ENCODE peak calls at places on chromosomes 11 and 22, in seven cellular contexts. One of them, this sample, is unnamed.

GRCh38 chr22:43992331-43992821 is 31.7 kb upstream of the PARVB start:
- DNase-seq in NCI-H1092 treated with DMSO at 0.1 percent for 48 hours: no peak
- DNase-seq in RPMI7951: peak; percentile 96
- DNase-seq in MM.1S: no peak
- DNase-seq in stimulated activated naive CD8-positive, alpha-beta T cell treated with anti-CD3 and anti-CD28 coated beads, Interleukin-15, Interleukin-2, amounts not matched to agents 100 U/mL and 50 U/mL, for 24 hours: no peak
- DNase-seq in stimulated activated CD4-positive, alpha-beta T cell treated with anti-CD3 and anti-CD28 coated beads, TNF-alpha, amount 100 ng/mL, for 1 hour: no peak
- DNase-seq in DMS79 treated with DMSO at 0.1 percent for 48 hours: no peak
- DNase-seq in this sample: no peak

GRCh38 chr11:101718406-101718805 is 134.6 kb upstream of the TRPC6 start:
- DNase-seq in NCI-H1092 treated with DMSO at 0.1 percent for 48 hours: no peak
- DNase-seq in RPMI7951: no peak
- DNase-seq in MM.1S: no peak
- DNase-seq in stimulated activated naive CD8-positive, alpha-beta T cell treated with anti-CD3 and anti-CD28 coated beads, Interleukin-15, Interleukin-2, amounts not matched to agents 100 U/mL and 50 U/mL, for 24 hours: no peak
- DNase-seq in stimulated activated CD4-positive, alpha-beta T cell treated with anti-CD3 and anti-CD28 coated beads, TNF-alpha, amount 100 ng/mL, for 1 hour: no peak
- DNase-seq in DMS79 treated with DMSO at 0.1 percent for 48 hours: no peak
- DNase-seq in this sample: no peak

GRCh38 chr11:14373941-14374646 is 15.1 kb upstream of the RRAS2 start:
- DNase-seq in NCI-H1092 treated with DMSO at 0.1 percent for 48 hours: no peak
- DNase-seq in RPMI7951: peak; percentile 39
- DNase-seq in MM.1S: no peak
- DNase-seq in stimulated activated naive CD8-positive, alpha-beta T cell treated with anti-CD3 and anti-CD28 coated beads, Interleukin-15, Interleukin-2, amounts not matched to agents 100 U/mL and 50 U/mL, for 24 hours: no peak
- DNase-seq in stimulated activated CD4-positive, alpha-beta T cell treated with anti-CD3 and anti-CD28 coated beads, TNF-alpha, amount 100 ng/mL, for 1 hour: no peak
- DNase-seq in DMS79 treated with DMSO at 0.1 percent for 48 hours: no peak
- DNase-seq in this sample: no peak

GRCh38 chr11:72752088-72752914 is at the start of gene ARAP1:
- DNase-seq in NCI-H1092 treated with DMSO at 0.1 percent for 48 hours: peak; percentile 48
- DNase-seq in RPMI7951: peak; percentile 84
- DNase-seq in MM.1S: peak; percentile 68
- DNase-seq in stimulated activated naive CD8-positive, alpha-beta T cell treated with anti-CD3 and anti-CD28 coated beads, Interleukin-15, Interleukin-2, amounts not matched to agents 100 U/mL and 50 U/mL, for 24 hours: peak; percentile 79
- DNase-seq in stimulated activated CD4-positive, alpha-beta T cell treated with anti-CD3 and anti-CD28 coated beads, TNF-alpha, amount 100 ng/mL, for 1 hour: peak; percentile 64
- DNase-seq in DMS79 treated with DMSO at 0.1 percent for 48 hours: no peak
- DNase-seq in this sample: peak; percentile 94

GRCh38 chr11:103395612-103396011 is 286.4 kb downstream of the DYNC2H1 start:
- DNase-seq in NCI-H1092 treated with DMSO at 0.1 percent for 48 hours: no peak
- DNase-seq in RPMI7951: peak; percentile 11
- DNase-seq in MM.1S: no peak
- DNase-seq in stimulated activated naive CD8-positive, alpha-beta T cell treated with anti-CD3 and anti-CD28 coated beads, Interleukin-15, Interleukin-2, amounts not matched to agents 100 U/mL and 50 U/mL, for 24 hours: no peak
- DNase-seq in stimulated activated CD4-positive, alpha-beta T cell treated with anti-CD3 and anti-CD28 coated beads, TNF-alpha, amount 100 ng/mL, for 1 hour: no peak
- DNase-seq in DMS79 treated with DMSO at 0.1 percent for 48 hours: no peak
- DNase-seq in this sample: no peak

GRCh38 chr11:1837171-1838076 is 1.4 kb upstream of the TNNI2 start:
- DNase-seq in NCI-H1092 treated with DMSO at 0.1 percent for 48 hours: no peak
- DNase-seq in RPMI7951: peak; percentile 47
- DNase-seq in MM.1S: peak; percentile 43
- DNase-seq in stimulated activated naive CD8-positive, alpha-beta T cell treated with anti-CD3 and anti-CD28 coated beads, Interleukin-15, Interleukin-2, amounts not matched to agents 100 U/mL and 50 U/mL, for 24 hours: peak; percentile 91
- DNase-seq in stimulated activated CD4-positive, alpha-beta T cell treated with anti-CD3 and anti-CD28 coated beads, TNF-alpha, amount 100 ng/mL, for 1 hour: peak; percentile 69
- DNase-seq in DMS79 treated with DMSO at 0.1 percent for 48 hours: no peak
- DNase-seq in this sample: peak; percentile 72

GRCh38 chr22:49052023-49052538 is 775.6 kb downstream of the BRD1 start:
- DNase-seq in NCI-H1092 treated with DMSO at 0.1 percent for 48 hours: no peak
- DNase-seq in RPMI7951: no peak
- DNase-seq in MM.1S: no peak
- DNase-seq in stimulated activated naive CD8-positive, alpha-beta T cell treated with anti-CD3 and anti-CD28 coated beads, Interleukin-15, Interleukin-2, amounts not matched to agents 100 U/mL and 50 U/mL, for 24 hours: peak; percentile 13
- DNase-seq in stimulated activated CD4-positive, alpha-beta T cell treated with anti-CD3 and anti-CD28 coated beads, TNF-alpha, amount 100 ng/mL, for 1 hour: peak; percentile 14
- DNase-seq in DMS79 treated with DMSO at 0.1 percent for 48 hours: no peak
- DNase-seq in this sample: no peak

GRCh38 chr11:65493367-65494176 is 5.3 kb upstream of the MALAT1 start:
- DNase-seq in NCI-H1092 treated with DMSO at 0.1 percent for 48 hours: no peak
- DNase-seq in RPMI7951: peak; percentile 97
- DNase-seq in MM.1S: no peak
- DNase-seq in stimulated activated naive CD8-positive, alpha-beta T cell treated with anti-CD3 and anti-CD28 coated beads, Interleukin-15, Interleukin-2, amounts not matched to agents 100 U/mL and 50 U/mL, for 24 hours: no peak
- DNase-seq in stimulated activated CD4-positive, alpha-beta T cell treated with anti-CD3 and anti-CD28 coated beads, TNF-alpha, amount 100 ng/mL, for 1 hour: no peak
- DNase-seq in DMS79 treated with DMSO at 0.1 percent for 48 hours: peak; percentile 64
- DNase-seq in this sample: no peak

GRCh38 chr22:39233736-39234120 is 11.1 kb downstream of the PDGFB start:
- DNase-seq in NCI-H1092 treated with DMSO at 0.1 percent for 48 hours: no peak
- DNase-seq in RPMI7951: no peak
- DNase-seq in MM.1S: no peak
- DNase-seq in stimulated activated naive CD8-positive, alpha-beta T cell treated with anti-CD3 and anti-CD28 coated beads, Interleukin-15, Interleukin-2, amounts not matched to agents 100 U/mL and 50 U/mL, for 24 hours: no peak
- DNase-seq in stimulated activated CD4-positive, alpha-beta T cell treated with anti-CD3 and anti-CD28 coated beads, TNF-alpha, amount 100 ng/mL, for 1 hour: no peak
- DNase-seq in DMS79 treated with DMSO at 0.1 percent for 48 hours: no peak
- DNase-seq in this sample: no peak

GRCh38 chr11:36233226-36233625 is 56.0 kb downstream of the COMMD9 start:
- DNase-seq in NCI-H1092 treated with DMSO at 0.1 percent for 48 hours: no peak
- DNase-seq in RPMI7951: no peak
- DNase-seq in MM.1S: no peak
- DNase-seq in stimulated activated naive CD8-positive, alpha-beta T cell treated with anti-CD3 and anti-CD28 coated beads, Interleukin-15, Interleukin-2, amounts not matched to agents 100 U/mL and 50 U/mL, for 24 hours: no peak
- DNase-seq in stimulated activated CD4-positive, alpha-beta T cell treated with anti-CD3 and anti-CD28 coated beads, TNF-alpha, amount 100 ng/mL, for 1 hour: no peak
- DNase-seq in DMS79 treated with DMSO at 0.1 percent for 48 hours: peak; percentile 86
- DNase-seq in this sample: no peak

GRCh38 chr11:65432133-65432650 is 9.6 kb downstream of the NEAT1 start:
- DNase-seq in NCI-H1092 treated with DMSO at 0.1 percent for 48 hours: no peak
- DNase-seq in RPMI7951: no peak
- DNase-seq in MM.1S: no peak
- DNase-seq in stimulated activated naive CD8-positive, alpha-beta T cell treated with anti-CD3 and anti-CD28 coated beads, Interleukin-15, Interleukin-2, amounts not matched to agents 100 U/mL and 50 U/mL, for 24 hours: no peak
- DNase-seq in stimulated activated CD4-positive, alpha-beta T cell treated with anti-CD3 and anti-CD28 coated beads, TNF-alpha, amount 100 ng/mL, for 1 hour: no peak
- DNase-seq in DMS79 treated with DMSO at 0.1 percent for 48 hours: no peak
- DNase-seq in this sample: no peak

GRCh38 chr11:34002420-34002819 is 49.1 kb upstream of the CAPRIN1 start:
- DNase-seq in NCI-H1092 treated with DMSO at 0.1 percent for 48 hours: no peak
- DNase-seq in RPMI7951: no peak
- DNase-seq in MM.1S: no peak
- DNase-seq in stimulated activated naive CD8-positive, alpha-beta T cell treated with anti-CD3 and anti-CD28 coated beads, Interleukin-15, Interleukin-2, amounts not matched to agents 100 U/mL and 50 U/mL, for 24 hours: no peak
- DNase-seq in stimulated activated CD4-positive, alpha-beta T cell treated with anti-CD3 and anti-CD28 coated beads, TNF-alpha, amount 100 ng/mL, for 1 hour: no peak
- DNase-seq in DMS79 treated with DMSO at 0.1 percent for 48 hours: no peak
- DNase-seq in this sample: no peak

GRCh38 chr22:21073023-21073422 is 27.3 kb downstream of the LRRC74B start:
- DNase-seq in NCI-H1092 treated with DMSO at 0.1 percent for 48 hours: no peak
- DNase-seq in RPMI7951: no peak
- DNase-seq in MM.1S: no peak
- DNase-seq in stimulated activated naive CD8-positive, alpha-beta T cell treated with anti-CD3 and anti-CD28 coated beads, Interleukin-15, Interleukin-2, amounts not matched to agents 100 U/mL and 50 U/mL, for 24 hours: no peak
- DNase-seq in stimulated activated CD4-positive, alpha-beta T cell treated with anti-CD3 and anti-CD28 coated beads, TNF-alpha, amount 100 ng/mL, for 1 hour: no peak
- DNase-seq in DMS79 treated with DMSO at 0.1 percent for 48 hours: no peak
- DNase-seq in this sample: no peak

GRCh38 chr11:67416416-67417335 is 1.2 kb downstream of the CARNS1 start:
- DNase-seq in NCI-H1092 treated with DMSO at 0.1 percent for 48 hours: no peak
- DNase-seq in RPMI7951: no peak
- DNase-seq in MM.1S: no peak
- DNase-seq in stimulated activated naive CD8-positive, alpha-beta T cell treated with anti-CD3 and anti-CD28 coated beads, Interleukin-15, Interleukin-2, amounts not matched to agents 100 U/mL and 50 U/mL, for 24 hours: peak; percentile 62
- DNase-seq in stimulated activated CD4-positive, alpha-beta T cell treated with anti-CD3 and anti-CD28 coated beads, TNF-alpha, amount 100 ng/mL, for 1 hour: no peak
- DNase-seq in DMS79 treated with DMSO at 0.1 percent for 48 hours: peak; percentile 10
- DNase-seq in this sample: no peak